ENCODE peak calls at places on chromosome 18, in seven cellular contexts. One of them, this sample, is unnamed.

GRCh38 chr18:51070545-51070944 is 40.5 kb downstream of the SMAD4 start:
- DNase-seq in non-pigmented ciliary epithelial cell: peak; percentile 83
- DNase-seq in NCI-H460: no peak
- DNase-seq in GM03348: peak; percentile 71
- DNase-seq in NCI-H345: no peak
- DNase-seq in ureter: no peak
- DNase-seq in AG04449: peak; percentile 69
- DNase-seq in this sample: peak; percentile 47

GRCh38 chr18:10559566-10560456 is 34.0 kb downstream of the NAPG start:
- DNase-seq in GM03348: peak; percentile 31
- DNase-seq in NCI-H345: peak; percentile 51
- DNase-seq in NCI-H460: no peak
- DNase-seq in non-pigmented ciliary epithelial cell: no peak
- DNase-seq in ureter: no peak
- DNase-seq in AG04449: no peak
- DNase-seq in this sample: no peak

GRCh38 chr18:73043231-73044000 is 175.6 kb upstream of the NETO1 start:
- DNase-seq in non-pigmented ciliary epithelial cell: no peak
- DNase-seq in AG04449: no peak
- DNase-seq in NCI-H345: peak; percentile 43
- DNase-seq in GM03348: no peak
- DNase-seq in ureter: no peak
- DNase-seq in NCI-H460: no peak
- DNase-seq in this sample: no peak

GRCh38 chr18:22713511-22713910 is 219.6 kb upstream of the RBBP8 start:
- DNase-seq in ureter: no peak
- DNase-seq in non-pigmented ciliary epithelial cell: no peak
- DNase-seq in NCI-H460: no peak
- DNase-seq in GM03348: no peak
- DNase-seq in AG04449: no peak
- DNase-seq in NCI-H345: no peak
- DNase-seq in this sample: no peak

GRCh38 chr18:35085450-35086032 is 44.3 kb downstream of the MAPRE2 start:
- DNase-seq in non-pigmented ciliary epithelial cell: no peak
- DNase-seq in AG04449: no peak
- DNase-seq in NCI-H345: no peak
- DNase-seq in NCI-H460: no peak
- DNase-seq in GM03348: no peak
- DNase-seq in ureter: no peak
- DNase-seq in this sample: no peak

GRCh38 chr18:48002933-48003365 is 72.5 kb upstream of the SMAD2 start:
- DNase-seq in AG04449: no peak
- DNase-seq in ureter: peak; percentile 55
- DNase-seq in NCI-H345: no peak
- DNase-seq in GM03348: no peak
- DNase-seq in NCI-H460: peak; percentile 98
- DNase-seq in non-pigmented ciliary epithelial cell: no peak
- DNase-seq in this sample: peak; percentile 93

GRCh38 chr18:23495723-23496440 is 7.4 kb upstream of the RMC1 start:
- DNase-seq in NCI-H460: no peak
- DNase-seq in non-pigmented ciliary epithelial cell: no peak
- DNase-seq in NCI-H345: no peak
- DNase-seq in ureter: no peak
- DNase-seq in GM03348: no peak
- DNase-seq in AG04449: no peak
- DNase-seq in this sample: no peak

GRCh38 chr18:70044626-70045025 is 97.0 kb upstream of the CD226 start:
- DNase-seq in GM03348: peak; percentile 88
- DNase-seq in ureter: no peak
- DNase-seq in NCI-H460: peak; percentile 51
- DNase-seq in non-pigmented ciliary epithelial cell: peak; percentile 98
- DNase-seq in AG04449: peak; percentile 96
- DNase-seq in NCI-H345: no peak
- DNase-seq in this sample: peak; percentile 53

This sample was measured in MG63.